ENCODE peak calls at places on chromosomes 5 and 9, in six cellular contexts. One of them, this sample, is unnamed.
A peak's percentile ranks its signal among the peaks of the same experiment; 100 is the strongest.

GRCh38 chr9:134205636-134206316 is 41.4 kb upstream of the RNU6ATAC start:
- DNase-seq in effector memory CD4-positive, alpha-beta T cell: no peak
- DNase-seq in Calu3: no peak
- DNase-seq in renal cortical epithelial cell: no peak
- DNase-seq in anterior cingulate cortex: peak; percentile 51
- DNase-seq in NCI-H146: no peak
- DNase-seq in this sample: no peak

GRCh38 chr5:39433123-39433522 is 8.3 kb upstream of the DAB2 start:
- DNase-seq in effector memory CD4-positive, alpha-beta T cell: no peak
- DNase-seq in Calu3: no peak
- DNase-seq in renal cortical epithelial cell: peak; percentile 89
- DNase-seq in anterior cingulate cortex: no peak
- DNase-seq in NCI-H146: no peak
- DNase-seq in this sample: no peak

GRCh38 chr5:15933481-15934207 is 245.9 kb downstream of the MARCHF11 start:
- DNase-seq in effector memory CD4-positive, alpha-beta T cell: no peak
- DNase-seq in Calu3: no peak
- DNase-seq in renal cortical epithelial cell: peak; percentile 20
- DNase-seq in anterior cingulate cortex: peak; percentile 35
- DNase-seq in NCI-H146: no peak
- DNase-seq in this sample: no peak

GRCh38 chr5:135173662-135174290 is 139.7 kb upstream of the PITX1 start:
- DNase-seq in effector memory CD4-positive, alpha-beta T cell: no peak
- DNase-seq in Calu3: no peak
- DNase-seq in renal cortical epithelial cell: no peak
- DNase-seq in anterior cingulate cortex: no peak
- DNase-seq in NCI-H146: peak; percentile 27
- DNase-seq in this sample: no peak

GRCh38 chr5:42274913-42275312 is 148.3 kb upstream of the GHR start:
- DNase-seq in effector memory CD4-positive, alpha-beta T cell: no peak
- DNase-seq in Calu3: no peak
- DNase-seq in renal cortical epithelial cell: no peak
- DNase-seq in anterior cingulate cortex: no peak
- DNase-seq in NCI-H146: no peak
- DNase-seq in this sample: no peak

GRCh38 chr5:172163346-172163745 is 24.7 kb downstream of the STK10 start:
- DNase-seq in effector memory CD4-positive, alpha-beta T cell: no peak
- DNase-seq in Calu3: no peak
- DNase-seq in renal cortical epithelial cell: no peak
- DNase-seq in anterior cingulate cortex: peak; percentile 70
- DNase-seq in NCI-H146: no peak
- DNase-seq in this sample: no peak

GRCh38 chr9:73001860-73002259 is 49.0 kb upstream of the ALDH1A1 start:
- DNase-seq in effector memory CD4-positive, alpha-beta T cell: no peak
- DNase-seq in Calu3: no peak
- DNase-seq in renal cortical epithelial cell: no peak
- DNase-seq in anterior cingulate cortex: no peak
- DNase-seq in NCI-H146: no peak
- DNase-seq in this sample: no peak

GRCh38 chr5:27900761-27901160 is 862.4 kb upstream of the CDH9 start:
- DNase-seq in effector memory CD4-positive, alpha-beta T cell: no peak
- DNase-seq in Calu3: no peak
- DNase-seq in renal cortical epithelial cell: no peak
- DNase-seq in anterior cingulate cortex: no peak
- DNase-seq in NCI-H146: no peak
- DNase-seq in this sample: no peak

GRCh38 chr9:107174441-107174840 is 108.6 kb upstream of the RAD23B start:
- DNase-seq in effector memory CD4-positive, alpha-beta T cell: no peak
- DNase-seq in Calu3: no peak
- DNase-seq in renal cortical epithelial cell: peak; percentile 36
- DNase-seq in anterior cingulate cortex: no peak
- DNase-seq in NCI-H146: no peak
- DNase-seq in this sample: no peak

GRCh38 chr5:67361932-67362729 is 165.5 kb upstream of the CD180 start:
- DNase-seq in effector memory CD4-positive, alpha-beta T cell: no peak
- DNase-seq in Calu3: no peak
- DNase-seq in renal cortical epithelial cell: peak; percentile 77
- DNase-seq in anterior cingulate cortex: no peak
- DNase-seq in NCI-H146: no peak
- DNase-seq in this sample: no peak

GRCh38 chr5:175887463-175887862 is 16.1 kb downstream of the CPLX2 start:
- DNase-seq in effector memory CD4-positive, alpha-beta T cell: no peak
- DNase-seq in Calu3: no peak
- DNase-seq in renal cortical epithelial cell: no peak
- DNase-seq in anterior cingulate cortex: no peak
- DNase-seq in NCI-H146: peak; percentile 86
- DNase-seq in this sample: peak; percentile 87

GRCh38 chr9:134165357-134166315 is 1.3 kb upstream of the RNU6ATAC start:
- DNase-seq in effector memory CD4-positive, alpha-beta T cell: peak; percentile 15
- DNase-seq in Calu3: no peak
- DNase-seq in renal cortical epithelial cell: no peak
- DNase-seq in anterior cingulate cortex: no peak
- DNase-seq in NCI-H146: no peak
- DNase-seq in this sample: no peak

GRCh38 chr9:124340219-124341069 is 74.8 kb downstream of the PSMB7 start:
- DNase-seq in effector memory CD4-positive, alpha-beta T cell: no peak
- DNase-seq in Calu3: no peak
- DNase-seq in renal cortical epithelial cell: no peak
- DNase-seq in anterior cingulate cortex: no peak
- DNase-seq in NCI-H146: no peak
- DNase-seq in this sample: no peak